ENCODE peak calls at places on chromosomes 4 and X, in six cellular contexts. K, O, Z, R, D and B are unnamed samples.

GRCh38 chrX:130264573-130264972 is 4.1 kb downstream of the ZNF280C start:
- DNase-seq in K (no peak), O (no peak), Z (no peak), R (no peak), D (no peak), B (no peak)

GRCh38 chr4:89114100-89114499 is 2.8 kb downstream of the TIGD2 start:
- DNase-seq in K (no peak), O (no peak), Z (no peak), R (no peak), D (no peak), B (no peak)

GRCh38 chrX:65513610-65514009 is 21.0 kb downstream of the LAS1L start:
- DNase-seq in K (no peak), O (no peak), Z (no peak), R (no peak), D (no peak), B (no peak)

GRCh38 chr4:15132739-15133138 is 130.5 kb downstream of the CPEB2 start:
- DNase-seq in K (no peak), O (no peak), Z (no peak), R (peak; percentile 65), D (no peak), B (no peak)

GRCh38 chr4:157043131-157043530 is 32.8 kb upstream of the GLRB start:
- DNase-seq in K (no peak), O (no peak), Z (peak; percentile 12), R (no peak), D (no peak), B (no peak)

GRCh38 chrX:65821721-65822496 is 154.5 kb downstream of the MSN start:
- DNase-seq in K (peak; percentile 3), O (no peak), Z (no peak), R (no peak), D (no peak), B (no peak)

GRCh38 chrX:9340619-9341304 is 124.1 kb upstream of the TBL1X start:
- DNase-seq in K (peak; percentile 32), O (no peak), Z (peak; percentile 21), R (peak; percentile 28), D (peak; percentile 27), B (no peak)

GRCh38 chrX:131728295-131729145 is 184.6 kb downstream of the OR13H1 start:
- DNase-seq in K (no peak), O (peak; percentile 49), Z (no peak), R (no peak), D (peak; percentile 80), B (no peak)

GRCh38 chr4:123621072-123621705 is 224.6 kb downstream of the SPRY1 start:
- DNase-seq in K (peak; percentile 11), O (no peak), Z (no peak), R (no peak), D (no peak), B (no peak)

GRCh38 chr4:122739174-122739573 is 6.7 kb downstream of the BBS12 start:
- DNase-seq in K (no peak), O (no peak), Z (no peak), R (no peak), D (no peak), B (no peak)

GRCh38 chr4:145703850-145704528 is 24.0 kb downstream of the C4orf51 start:
- DNase-seq in K (no peak), O (no peak), Z (peak; percentile 17), R (no peak), D (no peak), B (peak; percentile 61)

GRCh38 chr4:53022162-53023100 is 160.3 kb downstream of the RASL11B start:
- DNase-seq in K (no peak), O (no peak), Z (no peak), R (no peak), D (no peak), B (peak; percentile 66)
- TF ChIP-seq CTCF in K (no peak), O (no peak), Z (no peak), R (no peak), D (no peak), B (no peak)

GRCh38 chr4:158094413-158095110 is 78.3 kb downstream of the GASK1B start:
- DNase-seq in K (no peak), O (no peak), Z (peak; percentile 58), R (no peak), D (no peak), B (no peak)
- H3K4me3 ChIP-seq in K (no peak overlapping the region), O (no peak overlapping the region), Z (peak overlapping the region; percentile 4), R (no peak overlapping the region), D (no peak overlapping the region), B (no peak overlapping the region)

DNA sequence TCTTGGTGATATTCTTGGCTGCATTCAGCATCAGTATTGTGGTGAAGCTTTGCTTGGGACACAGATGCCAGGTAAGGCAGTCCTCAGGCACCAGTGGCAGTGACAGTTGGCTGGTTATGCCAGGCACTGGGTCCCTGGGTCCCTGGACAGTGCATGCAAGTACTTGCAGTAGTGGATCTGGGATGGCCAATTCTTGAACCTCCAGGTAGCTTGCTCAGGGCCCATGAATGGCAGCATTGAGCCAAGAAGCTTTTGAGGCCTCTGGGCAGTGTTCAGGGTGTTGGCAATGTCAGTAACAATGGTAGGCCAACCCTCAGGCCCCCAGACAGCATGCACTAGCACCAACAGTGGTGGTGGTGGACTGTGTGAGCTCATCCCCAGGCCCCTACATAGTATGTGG is 106.8 kb upstream of the ANXA10 start:
- DNase-seq in K (no peak), O (no peak), Z (no peak), R (no peak), D (no peak), B (no peak)
- TF ChIP-seq CTCF in K (no peak), O (no peak), Z (no peak), R (no peak), D (no peak), B (no peak)

DNA sequence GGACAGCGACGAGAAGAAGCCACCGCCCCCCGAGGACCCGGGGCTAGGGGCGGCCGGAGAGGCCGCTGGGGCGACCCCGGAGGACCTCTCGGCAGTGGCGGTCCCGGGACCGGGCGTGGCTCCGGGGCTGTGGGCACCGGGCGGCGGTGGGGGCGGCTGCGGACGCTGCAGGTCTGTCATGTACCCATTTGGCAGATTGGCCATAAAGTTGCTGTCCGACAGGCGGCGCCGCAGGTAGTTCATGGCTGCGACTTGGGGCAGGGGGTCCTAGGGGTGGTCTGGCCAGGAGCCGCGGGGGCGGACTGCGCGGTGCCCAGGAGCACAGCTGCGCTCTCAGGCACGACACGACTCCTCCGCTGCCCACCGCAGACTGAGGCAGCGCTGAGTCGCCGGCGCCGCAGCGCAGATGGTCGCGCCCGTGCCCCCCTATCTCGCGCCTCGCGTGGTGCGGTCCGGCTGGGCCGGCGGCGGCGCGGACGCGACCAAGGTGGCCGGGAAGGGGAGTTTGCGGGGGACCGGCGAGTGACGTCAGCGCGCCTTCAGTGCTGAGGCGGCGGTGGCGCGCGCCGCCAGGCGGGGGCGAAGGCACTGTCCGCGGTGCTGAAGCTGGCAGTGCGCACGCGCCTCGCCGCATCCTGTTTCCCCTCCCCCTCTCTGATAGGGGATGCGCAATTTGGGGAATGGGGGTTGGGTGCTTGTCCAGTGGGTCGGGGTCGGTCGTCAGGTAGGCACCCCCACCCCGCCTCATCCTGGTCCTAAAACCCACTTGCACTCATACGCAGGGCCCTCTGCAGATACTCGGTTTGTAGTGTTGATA is at the start of gene SYN1:
- DNase-seq in K (peak; percentile 79), O (peak; percentile 88), Z (peak; percentile 92), R (peak; percentile 86), D (peak; percentile 76), B (no peak)
- H3K4me3 ChIP-seq in K (peak within 1 kb of the TSS; percentile 43), O (peak within 1 kb of the TSS; percentile 43), Z (peak within 1 kb of the TSS; percentile 23), R (peak within 1 kb of the TSS; percentile 55), D (peak within 1 kb of the TSS; percentile 28), B (peak within 1 kb of the TSS; percentile 31)